ENCODE peak calls at places on chromosome 20, in six cellular contexts. F is uterus, M is lower lobe of right lung, U is HCT116, O is pancreas, D is PC-9. B is an unnamed sample.

GRCh38 chr20:31638317-31638716 is 605 bp downstream of the COX4I2 start:
- DNase-seq in F (no peak), M (no peak), U (no peak), O (no peak), D (no peak), B (no peak)

GRCh38 chr20:64101731-64102621 is 5.4 kb downstream of the NPBWR2 start:
- DNase-seq in F (no peak), M (peak), U (no peak), O (peak), D (peak), B (peak)

GRCh38 chr20:37680420-37680819 is 13.4 kb upstream of the CTNNBL1 start:
- DNase-seq in F (no peak), M (no peak), U (no peak), O (no peak), D (no peak), B (peak)

GRCh38 chr20:1119128-1119505 is 715 bp downstream of the PSMF1 start:
- DNase-seq in F (no peak), M (no peak), U (no peak), O (no peak), D (no peak), B (peak)

GRCh38 chr20:16098890-16099639 is 474.2 kb downstream of the KIF16B start:
- DNase-seq in F (no peak), M (no peak), U (no peak), O (no peak), D (no peak), B (no peak)

GRCh38 chr20:57199656-57200405 is 66.6 kb downstream of the BMP7 start:
- DNase-seq in F (no peak), M (no peak), U (no peak), O (no peak), D (no peak), B (no peak)

GRCh38 chr20:34037121-34037520 is 43.4 kb downstream of the RALY start:
- DNase-seq in F (no peak), M (no peak), U (no peak), O (no peak), D (no peak), B (peak)

GRCh38 chr20:32727663-32728062 is 15.6 kb downstream of the COMMD7 start:
- DNase-seq in F (no peak), M (no peak), U (no peak), O (no peak), D (no peak), B (no peak)

GRCh38 chr20:38369387-38369786 is 23.1 kb downstream of the LBP start:
- DNase-seq in F (no peak), M (no peak), U (peak), O (no peak), D (no peak), B (no peak)

GRCh38 chr20:17442588-17442987 is 88.6 kb downstream of the BFSP1 start:
- DNase-seq in F (no peak), M (no peak), U (peak), O (no peak), D (no peak), B (no peak)
- TF ChIP-seq CTCF in F (no peak), M (no peak), U (peak), O (no peak), D (no peak), B (no peak)

GRCh38 chr20:17875106-17875980 is 93.3 kb downstream of the SNX5 start:
- DNase-seq in F (peak), M (peak), U (no peak), O (peak), D (peak), B (peak)

GRCh38 chr20:17874271-17875105 is 94.1 kb downstream of the SNX5 start:
- DNase-seq in F (no peak), M (no peak), U (no peak), O (no peak), D (no peak), B (no peak)

GRCh38 chr20:17872434-17872833 is 96.2 kb downstream of the SNX5 start:
- DNase-seq in F (no peak), M (no peak), U (no peak), O (no peak), D (no peak), B (no peak)

GRCh38 chr20:17872920-17873319 is 95.7 kb downstream of the SNX5 start:
- DNase-seq in F (no peak), M (no peak), U (no peak), O (no peak), D (no peak), B (no peak)

GRCh38 chr20:17873410-17874270 is 95.0 kb downstream of the SNX5 start:
- DNase-seq in F (peak), M (peak), U (peak), O (peak), D (peak), B (peak)
- H3K4me3 ChIP-seq in F (no peak), M (peak), U (peak), O (peak), D (no peak), B (no peak)

GRCh38 chr20:9884061-9884460 is 45.2 kb upstream of the PAK5 start:
- DNase-seq in F (no peak), M (no peak), U (no peak), O (no peak), D (no peak), B (peak)
- TF ChIP-seq CTCF in F (no peak), M (no peak), U (peak), O (no peak), D (peak), B (peak)

GRCh38 chr20:2692886-2693285 is 306 bp downstream of the EBF4 start:
- DNase-seq in F (no peak), M (no peak), U (no peak), O (no peak), D (no peak), B (no peak)
- H3K4me3 ChIP-seq in F (peak), M (peak), U (no peak), O (peak), D (no peak), B (no peak)

GRCh38 chr20:59110607-59111006 is 53.0 kb upstream of the ZNF831 start:
- DNase-seq in F (no peak), M (no peak), U (no peak), O (no peak), D (no peak), B (no peak)
- TF ChIP-seq CTCF in F (no peak), M (no peak), U (no peak), O (no peak), D (no peak), B (no peak)

GRCh38 chr20:49785149-49785850 is 27.3 kb upstream of the SLC9A8 start:
- DNase-seq in F (no peak), M (no peak), U (no peak), O (no peak), D (no peak), B (no peak)
- H3K4me3 ChIP-seq in F (no peak), M (no peak), U (no peak), O (no peak), D (no peak), B (no peak)

DNA sequence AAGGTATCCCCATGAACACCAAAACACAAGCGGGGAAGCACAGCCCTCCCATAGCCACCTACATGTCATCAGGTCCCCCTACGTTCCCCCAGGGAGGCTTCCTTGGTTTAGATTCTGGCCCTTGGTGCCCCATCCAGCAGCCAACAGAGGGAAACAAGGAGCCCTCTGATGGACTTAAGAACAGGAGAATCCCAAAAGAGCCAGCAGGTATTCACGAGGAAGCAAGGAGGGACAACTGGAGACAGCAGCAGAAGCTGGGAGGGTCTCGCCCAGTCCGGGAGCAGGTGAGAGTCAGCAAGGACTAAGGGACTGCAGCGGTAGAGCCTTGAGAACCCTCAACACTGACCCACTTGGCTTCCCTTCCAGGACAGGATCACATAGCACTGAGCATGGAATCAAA is 58.4 kb upstream of the TOP1 start:
- DNase-seq in F (no peak), M (no peak), U (no peak), O (no peak), D (no peak), B (no peak)
- TF ChIP-seq CTCF in F (no peak), M (no peak), U (peak), O (no peak), D (no peak), B (peak)